ENCODE peak calls at places on chromosomes 3 and 15, in five cellular contexts. One of them, this sample, is unnamed.

GRCh38 chr3:45915518-45916231 is 27.6 kb upstream of the CXCR6 start:
- DNase-seq in AG08395: peak
- DNase-seq in CD4-positive, CD25-positive, alpha-beta regulatory T cell: peak
- DNase-seq in activated CD4-positive, alpha-beta T cell treated with anti-CD3 and anti-CD28 coated beads, Interleukin-2, amount 50 U/mL, for 1 hour: peak
- DNase-seq in effector memory CD4-positive, alpha-beta T cell: peak
- DNase-seq in this sample: peak

GRCh38 chr15:60118146-60118545 is 114.0 kb downstream of the FOXB1 start:
- DNase-seq in AG08395: no peak
- DNase-seq in CD4-positive, CD25-positive, alpha-beta regulatory T cell: no peak
- DNase-seq in activated CD4-positive, alpha-beta T cell treated with anti-CD3 and anti-CD28 coated beads, Interleukin-2, amount 50 U/mL, for 1 hour: no peak
- DNase-seq in effector memory CD4-positive, alpha-beta T cell: no peak
- DNase-seq in this sample: no peak

GRCh38 chr3:183513046-183513706 is 42.3 kb downstream of the KLHL6 start:
- DNase-seq in AG08395: no peak
- DNase-seq in CD4-positive, CD25-positive, alpha-beta regulatory T cell: peak
- DNase-seq in activated CD4-positive, alpha-beta T cell treated with anti-CD3 and anti-CD28 coated beads, Interleukin-2, amount 50 U/mL, for 1 hour: peak
- DNase-seq in effector memory CD4-positive, alpha-beta T cell: peak
- DNase-seq in this sample: no peak

GRCh38 chr3:63193647-63194046 is 84.5 kb upstream of the SYNPR start:
- DNase-seq in AG08395: peak
- DNase-seq in CD4-positive, CD25-positive, alpha-beta regulatory T cell: no peak
- DNase-seq in activated CD4-positive, alpha-beta T cell treated with anti-CD3 and anti-CD28 coated beads, Interleukin-2, amount 50 U/mL, for 1 hour: no peak
- DNase-seq in effector memory CD4-positive, alpha-beta T cell: no peak
- DNase-seq in this sample: peak

GRCh38 chr3:140917769-140918168 is 23.9 kb upstream of the SLC25A36 start:
- DNase-seq in AG08395: no peak
- DNase-seq in CD4-positive, CD25-positive, alpha-beta regulatory T cell: no peak
- DNase-seq in activated CD4-positive, alpha-beta T cell treated with anti-CD3 and anti-CD28 coated beads, Interleukin-2, amount 50 U/mL, for 1 hour: no peak
- DNase-seq in effector memory CD4-positive, alpha-beta T cell: no peak
- DNase-seq in this sample: no peak

GRCh38 chr15:77869021-77869895 is 208.3 kb downstream of the TBC1D2B start:
- DNase-seq in AG08395: no peak
- DNase-seq in CD4-positive, CD25-positive, alpha-beta regulatory T cell: no peak
- DNase-seq in activated CD4-positive, alpha-beta T cell treated with anti-CD3 and anti-CD28 coated beads, Interleukin-2, amount 50 U/mL, for 1 hour: no peak
- DNase-seq in effector memory CD4-positive, alpha-beta T cell: no peak
- DNase-seq in this sample: no peak

GRCh38 chr3:14563946-14564539 is 23.9 kb upstream of the GRIP2 start:
- DNase-seq in AG08395: no peak
- DNase-seq in CD4-positive, CD25-positive, alpha-beta regulatory T cell: no peak
- DNase-seq in activated CD4-positive, alpha-beta T cell treated with anti-CD3 and anti-CD28 coated beads, Interleukin-2, amount 50 U/mL, for 1 hour: no peak
- DNase-seq in effector memory CD4-positive, alpha-beta T cell: no peak
- DNase-seq in this sample: no peak

GRCh38 chr3:50390523-50391177 is 31.3 kb upstream of the TMEM115 start:
- DNase-seq in AG08395: no peak
- DNase-seq in CD4-positive, CD25-positive, alpha-beta regulatory T cell: no peak
- DNase-seq in activated CD4-positive, alpha-beta T cell treated with anti-CD3 and anti-CD28 coated beads, Interleukin-2, amount 50 U/mL, for 1 hour: no peak
- DNase-seq in effector memory CD4-positive, alpha-beta T cell: no peak
- DNase-seq in this sample: no peak

GRCh38 chr3:152359385-152360248 is 90.9 kb downstream of the MBNL1 start:
- DNase-seq in AG08395: no peak
- DNase-seq in CD4-positive, CD25-positive, alpha-beta regulatory T cell: no peak
- DNase-seq in activated CD4-positive, alpha-beta T cell treated with anti-CD3 and anti-CD28 coated beads, Interleukin-2, amount 50 U/mL, for 1 hour: no peak
- DNase-seq in effector memory CD4-positive, alpha-beta T cell: no peak
- DNase-seq in this sample: no peak

GRCh38 chr15:43941555-43941954 is 114.8 kb downstream of the WDR76 start:
- DNase-seq in AG08395: no peak
- DNase-seq in CD4-positive, CD25-positive, alpha-beta regulatory T cell: no peak
- DNase-seq in activated CD4-positive, alpha-beta T cell treated with anti-CD3 and anti-CD28 coated beads, Interleukin-2, amount 50 U/mL, for 1 hour: no peak
- DNase-seq in effector memory CD4-positive, alpha-beta T cell: no peak
- DNase-seq in this sample: no peak

GRCh38 chr15:66472176-66472999 is 25.2 kb downstream of the SNAPC5 start:
- DNase-seq in AG08395: peak
- DNase-seq in CD4-positive, CD25-positive, alpha-beta regulatory T cell: peak
- DNase-seq in activated CD4-positive, alpha-beta T cell treated with anti-CD3 and anti-CD28 coated beads, Interleukin-2, amount 50 U/mL, for 1 hour: peak
- DNase-seq in effector memory CD4-positive, alpha-beta T cell: peak
- DNase-seq in this sample: no peak

GRCh38 chr15:87287156-87287555 is 969.4 kb downstream of the NTRK3 start:
- DNase-seq in AG08395: peak
- DNase-seq in CD4-positive, CD25-positive, alpha-beta regulatory T cell: no peak
- DNase-seq in activated CD4-positive, alpha-beta T cell treated with anti-CD3 and anti-CD28 coated beads, Interleukin-2, amount 50 U/mL, for 1 hour: no peak
- DNase-seq in effector memory CD4-positive, alpha-beta T cell: no peak
- DNase-seq in this sample: peak

GRCh38 chr15:41544650-41545015 is 576 bp upstream of the RPAP1 start:
- DNase-seq in AG08395: peak
- DNase-seq in CD4-positive, CD25-positive, alpha-beta regulatory T cell: no peak
- DNase-seq in activated CD4-positive, alpha-beta T cell treated with anti-CD3 and anti-CD28 coated beads, Interleukin-2, amount 50 U/mL, for 1 hour: no peak
- DNase-seq in effector memory CD4-positive, alpha-beta T cell: no peak
- DNase-seq in this sample: peak

GRCh38 chr15:32670624-32671022 is 29.1 kb downstream of the SCG5 start:
- DNase-seq in AG08395: no peak
- DNase-seq in CD4-positive, CD25-positive, alpha-beta regulatory T cell: no peak
- DNase-seq in activated CD4-positive, alpha-beta T cell treated with anti-CD3 and anti-CD28 coated beads, Interleukin-2, amount 50 U/mL, for 1 hour: no peak
- DNase-seq in effector memory CD4-positive, alpha-beta T cell: no peak
- DNase-seq in this sample: no peak

GRCh38 chr3:77475545-77475944 is 435.6 kb downstream of the ROBO2 start:
- DNase-seq in AG08395: no peak
- DNase-seq in CD4-positive, CD25-positive, alpha-beta regulatory T cell: no peak
- DNase-seq in activated CD4-positive, alpha-beta T cell treated with anti-CD3 and anti-CD28 coated beads, Interleukin-2, amount 50 U/mL, for 1 hour: no peak
- DNase-seq in effector memory CD4-positive, alpha-beta T cell: no peak
- DNase-seq in this sample: no peak

GRCh38 chr3:80263260-80263659 is 495.5 kb upstream of the ROBO1 start:
- DNase-seq in AG08395: no peak
- DNase-seq in CD4-positive, CD25-positive, alpha-beta regulatory T cell: no peak
- DNase-seq in activated CD4-positive, alpha-beta T cell treated with anti-CD3 and anti-CD28 coated beads, Interleukin-2, amount 50 U/mL, for 1 hour: no peak
- DNase-seq in effector memory CD4-positive, alpha-beta T cell: no peak
- DNase-seq in this sample: no peak

GRCh38 chr3:177521305-177521704 is 324.0 kb upstream of the TBL1XR1 start:
- DNase-seq in AG08395: no peak
- DNase-seq in CD4-positive, CD25-positive, alpha-beta regulatory T cell: no peak
- DNase-seq in activated CD4-positive, alpha-beta T cell treated with anti-CD3 and anti-CD28 coated beads, Interleukin-2, amount 50 U/mL, for 1 hour: no peak
- DNase-seq in effector memory CD4-positive, alpha-beta T cell: no peak
- DNase-seq in this sample: no peak

GRCh38 chr3:52014613-52015012 is 18.9 kb upstream of the RPL29 start:
- DNase-seq in AG08395: peak
- DNase-seq in CD4-positive, CD25-positive, alpha-beta regulatory T cell: no peak
- DNase-seq in activated CD4-positive, alpha-beta T cell treated with anti-CD3 and anti-CD28 coated beads, Interleukin-2, amount 50 U/mL, for 1 hour: no peak
- DNase-seq in effector memory CD4-positive, alpha-beta T cell: no peak
- DNase-seq in this sample: no peak

GRCh38 chr3:122310361-122310760 is 14.7 kb upstream of the CSTA start:
- DNase-seq in AG08395: no peak
- DNase-seq in CD4-positive, CD25-positive, alpha-beta regulatory T cell: no peak
- DNase-seq in activated CD4-positive, alpha-beta T cell treated with anti-CD3 and anti-CD28 coated beads, Interleukin-2, amount 50 U/mL, for 1 hour: no peak
- DNase-seq in effector memory CD4-positive, alpha-beta T cell: no peak
- DNase-seq in this sample: no peak

GRCh38 chr3:126664591-126665214 is 9.8 kb upstream of the TXNRD3 start:
- DNase-seq in AG08395: peak
- DNase-seq in CD4-positive, CD25-positive, alpha-beta regulatory T cell: no peak
- DNase-seq in activated CD4-positive, alpha-beta T cell treated with anti-CD3 and anti-CD28 coated beads, Interleukin-2, amount 50 U/mL, for 1 hour: no peak
- DNase-seq in effector memory CD4-positive, alpha-beta T cell: no peak
- DNase-seq in this sample: peak

GRCh38 chr3:171206283-171206682 is 179.8 kb upstream of the SLC2A2 start:
- DNase-seq in AG08395: no peak
- DNase-seq in CD4-positive, CD25-positive, alpha-beta regulatory T cell: no peak
- DNase-seq in activated CD4-positive, alpha-beta T cell treated with anti-CD3 and anti-CD28 coated beads, Interleukin-2, amount 50 U/mL, for 1 hour: no peak
- DNase-seq in effector memory CD4-positive, alpha-beta T cell: no peak
- DNase-seq in this sample: no peak

GRCh38 chr3:50218448-50218847 is 13.4 kb downstream of the SLC38A3 start:
- DNase-seq in AG08395: no peak
- DNase-seq in CD4-positive, CD25-positive, alpha-beta regulatory T cell: no peak
- DNase-seq in activated CD4-positive, alpha-beta T cell treated with anti-CD3 and anti-CD28 coated beads, Interleukin-2, amount 50 U/mL, for 1 hour: no peak
- DNase-seq in effector memory CD4-positive, alpha-beta T cell: no peak
- DNase-seq in this sample: no peak

GRCh38 chr3:17412950-17413530 is 329.4 kb downstream of the TBC1D5 start:
- DNase-seq in AG08395: peak
- DNase-seq in CD4-positive, CD25-positive, alpha-beta regulatory T cell: peak
- DNase-seq in activated CD4-positive, alpha-beta T cell treated with anti-CD3 and anti-CD28 coated beads, Interleukin-2, amount 50 U/mL, for 1 hour: no peak
- DNase-seq in effector memory CD4-positive, alpha-beta T cell: peak
- DNase-seq in this sample: peak

GRCh38 chr15:70156781-70157261 is 59.1 kb upstream of the TLE3 start:
- DNase-seq in AG08395: peak
- DNase-seq in CD4-positive, CD25-positive, alpha-beta regulatory T cell: no peak
- DNase-seq in activated CD4-positive, alpha-beta T cell treated with anti-CD3 and anti-CD28 coated beads, Interleukin-2, amount 50 U/mL, for 1 hour: no peak
- DNase-seq in effector memory CD4-positive, alpha-beta T cell: no peak
- DNase-seq in this sample: peak

GRCh38 chr3:46435327-46435726 is 28.3 kb downstream of the CCRL2 start:
- DNase-seq in AG08395: no peak
- DNase-seq in CD4-positive, CD25-positive, alpha-beta regulatory T cell: no peak
- DNase-seq in activated CD4-positive, alpha-beta T cell treated with anti-CD3 and anti-CD28 coated beads, Interleukin-2, amount 50 U/mL, for 1 hour: no peak
- DNase-seq in effector memory CD4-positive, alpha-beta T cell: no peak
- DNase-seq in this sample: no peak

GRCh38 chr3:42500091-42500490 is 2.4 kb upstream of the VIPR1 start:
- DNase-seq in AG08395: no peak
- DNase-seq in CD4-positive, CD25-positive, alpha-beta regulatory T cell: no peak
- DNase-seq in activated CD4-positive, alpha-beta T cell treated with anti-CD3 and anti-CD28 coated beads, Interleukin-2, amount 50 U/mL, for 1 hour: no peak
- DNase-seq in effector memory CD4-positive, alpha-beta T cell: no peak
- DNase-seq in this sample: no peak

GRCh38 chr15:71136159-71137137 is 21.2 kb downstream of the THSD4 start:
- DNase-seq in AG08395: peak
- DNase-seq in CD4-positive, CD25-positive, alpha-beta regulatory T cell: no peak
- DNase-seq in activated CD4-positive, alpha-beta T cell treated with anti-CD3 and anti-CD28 coated beads, Interleukin-2, amount 50 U/mL, for 1 hour: no peak
- DNase-seq in effector memory CD4-positive, alpha-beta T cell: no peak
- DNase-seq in this sample: peak

GRCh38 chr3:129238945-129239705 is 10.3 kb upstream of the COPG1 start:
- DNase-seq in AG08395: peak
- DNase-seq in CD4-positive, CD25-positive, alpha-beta regulatory T cell: no peak
- DNase-seq in activated CD4-positive, alpha-beta T cell treated with anti-CD3 and anti-CD28 coated beads, Interleukin-2, amount 50 U/mL, for 1 hour: no peak
- DNase-seq in effector memory CD4-positive, alpha-beta T cell: no peak
- DNase-seq in this sample: peak